ENCODE peak calls at places on chromosomes 4 and X, in six cellular contexts. M is GM12878, Y is K562, N is H1, T is HepG2, Z is GM12892. W is an unnamed sample.

GRCh38 chr4:25088342-25088952 is 57.7 kb upstream of the LGI2 start:
- DNase-seq in M (no peak), T (no peak), Z (no peak), N (no peak), Y (peak; percentile 72), W (peak; percentile 14)

GRCh38 chr4:3196670-3197359 is 52.1 kb upstream of the MSANTD1 start:
- DNase-seq in Z (no peak), M (no peak), T (no peak), Y (no peak), N (no peak), W (no peak)

GRCh38 chr4:957581-958313 is 15.6 kb downstream of the DGKQ start:
- DNase-seq in Y (no peak), T (no peak), Z (peak; percentile 19), M (no peak), N (no peak), W (no peak)

GRCh38 chrX:120753413-120754251 is 122.0 kb downstream of the CT47B1 start:
- DNase-seq in Z (no peak), T (no peak), N (no peak), Y (no peak), M (no peak), W (no peak)

GRCh38 chr4:144499777-144500176 is 146.2 kb upstream of the HHIP start:
- DNase-seq in N (no peak), M (peak; percentile 16), Y (no peak), Z (no peak), T (no peak), W (no peak)

GRCh38 chr4:118337954-118338353 is 14.8 kb downstream of the PRSS12 start:
- DNase-seq in Y (no peak), Z (no peak), M (no peak), T (no peak), N (no peak), W (no peak)

GRCh38 chrX:22338740-22339139 is 66.0 kb downstream of the CBLL2 start:
- DNase-seq in Y (no peak), Z (no peak), T (no peak), N (no peak), M (no peak), W (no peak)

GRCh38 chrX:148874621-148875020 is 374.2 kb downstream of the AFF2 start:
- DNase-seq in T (no peak), Y (no peak), Z (no peak), N (no peak), M (no peak), W (no peak)

GRCh38 chrX:41868392-41868977 is 54.9 kb downstream of the CASK start:
- DNase-seq in M (no peak), T (no peak), N (no peak), Z (no peak), Y (no peak), W (no peak)

GRCh38 chr4:8588196-8588470 is 4.4 kb upstream of the CPZ start:
- DNase-seq in M (no peak), Y (no peak), Z (no peak), T (no peak), N (no peak), W (no peak)

GRCh38 chr4:78818530-78818929 is 42.4 kb downstream of the BMP2K start:
- DNase-seq in N (no peak), Y (no peak), Z (no peak), T (no peak), M (no peak), W (no peak)

GRCh38 chr4:86595426-86595805 is 1.3 kb downstream of the PTPN13 start:
- DNase-seq in N (no peak), Y (no peak), M (no peak), T (no peak), Z (no peak), W (no peak)

GRCh38 chr4:60034371-60034770 is 1165.8 kb upstream of the ADGRL3 start:
- DNase-seq in N (no peak), T (no peak), M (no peak), Y (no peak), Z (no peak), W (no peak)

GRCh38 chr4:139672215-139672614 is 6.6 kb downstream of the MGST2 start:
- DNase-seq in M (no peak), Y (no peak), Z (no peak), N (no peak), T (no peak), W (no peak)

GRCh38 chr4:100635899-100636298 is 118.1 kb upstream of the EMCN start:
- DNase-seq in Y (no peak), T (no peak), N (no peak), M (no peak), Z (no peak), W (no peak)

GRCh38 chr4:73222466-73223257 is 35.9 kb downstream of the ANKRD17 start:
- DNase-seq in T (peak; percentile 75), M (peak; percentile 55), Z (no peak), Y (peak; percentile 81), N (no peak), W (peak; percentile 20)

GRCh38 chr4:150070464-150071170 is 7.6 kb upstream of the DCLK2 start:
- DNase-seq in Z (no peak), N (no peak), Y (no peak), T (no peak), M (no peak), W (no peak)

GRCh38 chr4:41304221-41304620 is 47.5 kb downstream of the UCHL1 start:
- DNase-seq in M (no peak), N (no peak), T (no peak), Z (no peak), Y (no peak), W (no peak)

GRCh38 chr4:77804471-77804870 is 14.7 kb downstream of the CNOT6L start:
- DNase-seq in T (no peak), N (no peak), Y (no peak), Z (no peak), M (no peak), W (no peak)

GRCh38 chr4:174592985-174593335 is 70.7 kb upstream of the HPGD start:
- DNase-seq in N (no peak), T (no peak), M (no peak), Z (no peak), Y (peak; percentile 34), W (no peak)

GRCh38 chrX:107713205-107714195 is 62.1 kb downstream of the TSC22D3 start:
- DNase-seq in M (no peak), Y (no peak), Z (no peak), T (no peak), N (no peak), W (no peak)

GRCh38 chr4:66187175-66187720 is 517.0 kb upstream of the EPHA5 start:
- DNase-seq in N (no peak), Y (no peak), Z (no peak), M (no peak), T (no peak), W (no peak)

GRCh38 chr4:97475621-97476020 is 667.7 kb downstream of the STPG2 start:
- DNase-seq in M (no peak), N (no peak), T (no peak), Z (no peak), Y (no peak), W (no peak)

GRCh38 chr4:97477974-97478373 is 665.3 kb downstream of the STPG2 start:
- DNase-seq in T (no peak), N (no peak), Y (no peak), Z (no peak), M (no peak), W (no peak)

DNA sequence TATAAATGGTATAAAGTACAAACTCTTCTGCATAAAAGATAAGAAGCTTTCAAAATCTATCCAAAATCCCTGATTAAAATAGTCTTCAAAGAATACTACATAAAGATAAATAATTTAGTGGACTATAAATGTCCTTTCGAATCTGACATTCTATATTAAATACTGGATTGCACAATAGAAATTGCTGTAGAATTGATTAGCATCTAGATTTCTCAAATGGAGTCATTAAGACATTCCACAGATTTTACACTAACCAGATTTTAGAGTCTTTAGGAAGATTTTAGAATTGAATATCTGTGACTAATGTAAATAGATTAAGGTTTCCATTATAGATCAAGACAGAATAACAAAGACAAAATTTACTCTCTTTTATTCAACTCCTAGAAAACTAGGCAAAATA is 663.9 kb downstream of the STPG2 start:
- DNase-seq in N (no peak), Z (no peak), T (no peak), M (no peak), Y (no peak), W (no peak)
- TF ChIP-seq TAF1 in N (no peak), Z (no peak), T (no peak), M (no peak), Y (no peak), W (no peak)

DNA sequence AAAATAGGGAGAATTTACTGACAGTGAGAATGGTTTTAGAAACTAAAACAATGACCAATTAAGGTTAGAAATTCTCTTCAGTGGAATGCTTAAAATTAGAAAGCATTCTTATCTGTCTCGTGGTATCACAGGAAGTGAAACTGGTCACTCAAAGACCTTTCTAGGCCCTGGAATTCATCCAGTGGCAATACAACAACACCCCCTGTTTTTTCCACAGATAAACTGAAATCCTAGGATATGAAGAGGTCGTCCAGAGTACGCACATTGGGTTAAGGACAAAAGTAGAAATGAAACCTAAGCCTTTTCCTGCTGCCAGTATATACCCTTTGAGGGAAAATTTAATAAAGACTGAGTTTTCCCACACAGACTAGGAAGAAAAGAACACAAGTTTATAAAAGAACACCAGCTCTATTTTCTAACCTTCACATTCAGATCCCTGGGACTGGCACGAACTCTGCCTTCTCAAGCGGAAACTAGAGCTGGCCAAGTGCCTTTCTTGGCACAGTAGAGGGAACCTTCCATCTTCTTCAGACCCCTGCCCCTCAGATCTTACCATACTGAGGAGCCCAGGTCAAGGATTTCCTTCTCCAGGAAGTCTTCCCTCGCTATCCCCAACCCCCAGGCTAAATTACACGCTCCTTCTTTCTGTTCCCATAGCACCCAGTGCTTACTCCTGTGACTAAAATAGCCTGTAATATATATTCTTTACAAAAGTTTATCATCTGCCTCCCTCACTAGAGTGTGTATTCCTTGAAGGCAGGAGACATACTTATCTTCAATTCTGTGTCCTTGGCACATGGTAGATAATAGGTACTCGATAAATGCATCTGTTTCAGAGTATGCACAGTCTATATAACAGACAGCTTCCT is 16.9 kb downstream of the LHFPL1 start:
- DNase-seq in M (no peak), Y (no peak), T (no peak), Z (no peak), N (no peak), W (no peak)
- TF ChIP-seq POLR2AphosphoS5 in M (no peak), Y (no peak), T (no peak), Z (no peak), N (no peak), W (no peak)

GRCh38 chr4:183407128-183407585 is 37.3 kb upstream of the CDKN2AIP start:
- DNase-seq in M (peak; percentile 19), N (peak; percentile 59), T (peak; percentile 60), Z (peak; percentile 71), Y (peak; percentile 78), W (peak; percentile 80)
- TF ChIP-seq POLR2A in M (no peak), N (peak; percentile 38), T (no peak), Z (no peak), Y (no peak), W (no peak)

DNA sequence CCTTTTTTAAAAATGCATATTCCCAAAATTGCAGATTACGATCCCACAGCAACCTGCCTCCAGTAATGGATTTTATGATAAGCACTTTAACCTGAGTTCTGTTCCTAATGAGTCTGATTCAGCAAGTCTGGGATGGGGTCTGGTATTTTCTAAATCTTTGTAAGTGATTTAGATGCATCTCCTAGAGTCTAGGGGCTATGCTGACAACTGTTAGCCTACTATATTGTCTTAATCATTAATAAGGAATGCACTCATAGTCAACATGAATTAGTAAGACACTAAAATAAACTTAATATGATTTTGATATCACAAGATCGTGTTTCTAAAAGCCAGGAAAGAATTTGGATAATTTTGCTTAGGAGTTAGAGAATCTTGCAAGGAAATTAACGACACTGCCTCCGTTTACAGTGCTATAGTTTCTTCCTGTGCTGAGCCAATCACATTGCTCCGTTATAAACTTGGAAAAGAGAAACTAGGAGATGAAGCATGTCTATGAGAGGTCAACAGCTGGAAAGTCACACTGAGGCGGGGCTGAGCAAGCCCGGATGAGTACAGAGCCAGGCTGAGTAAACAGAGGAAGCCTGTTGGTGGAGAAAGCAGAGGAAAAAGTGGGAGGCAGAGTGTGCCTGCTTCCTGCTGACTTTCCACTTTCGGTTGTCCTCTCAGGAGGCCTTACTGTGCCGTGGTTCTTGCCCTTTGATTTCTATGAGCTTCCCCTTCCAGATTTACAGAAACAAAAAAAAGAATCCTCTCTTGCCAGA is 5.4 kb downstream of the SCARB2 start:
- DNase-seq in T (peak; percentile 85), Z (no peak), M (no peak), N (no peak), Y (peak; percentile 18), W (no peak)
- TF ChIP-seq TAF1 in T (no peak), Z (no peak), M (no peak), N (no peak), Y (no peak), W (no peak)